ENCODE peak calls at places on chromosomes 7 and 10, in five cellular contexts. A is IMR-90, L is heart left ventricle, H is uterus, Y is stomach. G is an unnamed sample.

GRCh38 chr7:99831595-99831994 is 3.8 kb downstream of the CYP3A43 start:
- DNase-seq in A (no peak), L (no peak), H (no peak), Y (no peak), G (no peak)

GRCh38 chr10:86524225-86524982 is 2.8 kb upstream of the WAPL start:
- DNase-seq in A (no peak), L (no peak), H (no peak), Y (no peak), G (no peak)

GRCh38 chr10:126092806-126093205 is 196.4 kb downstream of the FANK1 start:
- DNase-seq in A (peak), L (no peak), H (no peak), Y (no peak), G (no peak)

GRCh38 chr10:123835575-123835974 is 56.0 kb downstream of the CPXM2 start:
- DNase-seq in A (no peak), L (no peak), H (no peak), Y (no peak), G (no peak)

GRCh38 chr10:30587522-30588031 is 42.0 kb downstream of the LYZL2 start:
- DNase-seq in A (no peak), L (peak), H (no peak), Y (peak), G (peak)

GRCh38 chr10:112852308-112852707 is 97.7 kb upstream of the TCF7L2 start:
- DNase-seq in A (no peak), L (no peak), H (no peak), Y (no peak), G (peak)

GRCh38 chr10:3142146-3142875 is 30.3 kb downstream of the PITRM1 start:
- DNase-seq in A (no peak), L (no peak), H (no peak), Y (no peak), G (no peak)

GRCh38 chr7:134710854-134711624 is 64.4 kb downstream of the BPGM start:
- DNase-seq in A (peak), L (no peak), H (no peak), Y (no peak), G (no peak)

GRCh38 chr10:17586741-17587720 is 30.1 kb downstream of the HACD1 start:
- DNase-seq in A (peak), L (no peak), H (no peak), Y (no peak), G (no peak)

GRCh38 chr10:80100116-80100515 is 21.7 kb downstream of the TMEM254 start:
- DNase-seq in A (no peak), L (no peak), H (no peak), Y (no peak), G (no peak)

GRCh38 chr10:12350167-12350872 is 973 bp downstream of the CAMK1D start:
- DNase-seq in A (peak), L (peak), H (no peak), Y (no peak), G (no peak)

GRCh38 chr7:75743455-75743859 is 4.7 kb upstream of the HIP1 start:
- DNase-seq in A (no peak), L (no peak), H (peak), Y (no peak), G (no peak)

GRCh38 chr10:49143249-49143648 is 9.4 kb upstream of the FAM170B start:
- DNase-seq in A (no peak), L (no peak), H (no peak), Y (no peak), G (no peak)

GRCh38 chr7:151794508-151795167 is 82.3 kb downstream of the PRKAG2 start:
- DNase-seq in A (peak), L (peak), H (no peak), Y (no peak), G (no peak)

GRCh38 chr10:10854715-10855114 is 163.0 kb upstream of the CELF2 start:
- DNase-seq in A (no peak), L (no peak), H (no peak), Y (no peak), G (no peak)

GRCh38 chr7:144437370-144438191 is 34.1 kb upstream of the NOBOX start:
- DNase-seq in A (peak), L (no peak), H (peak), Y (peak), G (peak)

GRCh38 chr7:99000196-99000903 is 122.0 kb downstream of the TRRAP start:
- DNase-seq in A (no peak), L (no peak), H (no peak), Y (no peak), G (no peak)

GRCh38 chr7:96658011-96658391 is 51.6 kb downstream of the SEM1 start:
- DNase-seq in A (no peak), L (no peak), H (no peak), Y (no peak), G (no peak)

GRCh38 chr10:77392851-77393250 is 244.8 kb downstream of the KCNMA1 start:
- DNase-seq in A (peak), L (no peak), H (peak), Y (no peak), G (no peak)

GRCh38 chr10:3451516-3452185 is 279.1 kb upstream of the PITRM1 start:
- DNase-seq in A (no peak), L (no peak), H (no peak), Y (no peak), G (no peak)

GRCh38 chr10:82811621-82812020 is 936.6 kb downstream of the NRG3 start:
- DNase-seq in A (no peak), L (no peak), H (no peak), Y (no peak), G (no peak)

GRCh38 chr10:104254493-104255243 is at the start of gene GSTO1:
- DNase-seq in A (peak), L (peak), H (peak), Y (peak), G (peak)

GRCh38 chr10:49518982-49519578 is 19.8 kb downstream of the ERCC6 start:
- DNase-seq in A (peak), L (no peak), H (no peak), Y (no peak), G (no peak)

GRCh38 chr10:102007802-102008201 is 48.2 kb downstream of the ARMH3 start:
- DNase-seq in A (no peak), L (no peak), H (no peak), Y (no peak), G (no peak)

GRCh38 chr10:94251098-94251497 is 111.6 kb downstream of the NOC3L start:
- DNase-seq in A (no peak), L (no peak), H (no peak), Y (no peak), G (no peak)

GRCh38 chr7:17669204-17669603 is 271.1 kb downstream of the SNX13 start:
- DNase-seq in A (no peak), L (no peak), H (no peak), Y (no peak), G (no peak)

GRCh38 chr10:15166325-15166724 is 2.2 kb downstream of the NMT2 start:
- DNase-seq in A (peak), L (no peak), H (no peak), Y (no peak), G (no peak)

GRCh38 chr7:113100091-113100723 is 13.6 kb upstream of the GPR85 start:
- DNase-seq in A (peak), L (peak), H (no peak), Y (peak), G (no peak)

GRCh38 chr10:98510412-98510995 is 63.8 kb upstream of the HPS1 start:
- DNase-seq in A (no peak), L (no peak), H (no peak), Y (no peak), G (no peak)

GRCh38 chr7:91164531-91164930 is 99.7 kb upstream of the FZD1 start:
- DNase-seq in A (no peak), L (no peak), H (no peak), Y (no peak), G (no peak)

GRCh38 chr10:71382757-71383156 is 14.0 kb upstream of the CDH23 start:
- DNase-seq in A (peak), L (no peak), H (no peak), Y (no peak), G (no peak)

GRCh38 chr7:103025341-103025740 is 49.3 kb downstream of the FBXL13 start:
- DNase-seq in A (no peak), L (no peak), H (no peak), Y (no peak), G (no peak)

GRCh38 chr7:98641646-98642489 is 24.8 kb downstream of the NPTX2 start:
- DNase-seq in A (no peak), L (no peak), H (no peak), Y (no peak), G (no peak)

GRCh38 chr7:57404967-57405421 is 45.0 kb upstream of the ZNF716 start:
- DNase-seq in A (no peak), L (no peak), H (no peak), Y (no peak), G (no peak)
- TF ChIP-seq POLR2A in A (no peak), L (no peak), H (no peak), Y (no peak), G (no peak)

DNA sequence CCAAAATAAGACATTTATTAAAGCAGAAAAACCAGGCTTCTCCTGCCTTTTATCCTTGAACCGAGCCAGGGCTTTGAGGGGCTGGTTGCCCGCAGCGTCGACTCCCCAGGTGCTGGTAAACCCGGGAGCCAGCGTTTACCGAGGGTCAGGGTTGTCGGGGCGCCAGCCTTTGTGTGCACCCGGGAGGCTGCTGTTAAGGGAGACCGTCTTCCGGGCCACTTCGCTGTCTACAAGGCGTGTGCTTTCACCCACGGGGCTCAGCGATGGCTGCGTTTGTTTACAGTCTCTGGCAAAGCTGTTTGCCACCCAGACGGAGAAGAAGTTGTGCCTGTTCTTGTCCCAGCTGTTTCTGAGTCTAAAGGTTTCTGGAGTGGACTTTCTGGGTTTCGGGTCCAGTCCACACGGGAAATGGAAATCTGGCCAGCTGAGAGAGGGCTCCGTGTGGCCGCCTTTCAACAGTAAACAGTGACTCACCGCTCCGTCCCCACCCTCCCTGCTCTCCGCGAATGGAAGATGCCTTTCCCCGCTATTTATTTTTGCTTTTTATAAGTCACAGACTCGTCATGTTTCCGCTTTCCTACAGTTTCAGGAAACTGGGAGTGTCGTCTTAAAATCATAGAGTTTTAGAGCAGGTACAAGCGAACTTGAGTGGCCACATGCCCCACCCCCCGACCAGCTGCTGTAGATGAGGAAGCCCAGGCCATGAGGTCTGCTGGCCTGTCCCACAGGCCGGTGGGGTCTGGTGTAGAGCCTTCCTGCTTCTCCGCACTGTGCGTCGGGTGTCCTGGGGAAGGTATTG is 2.2 kb downstream of the MAFK start:
- DNase-seq in A (peak), L (peak), H (peak), Y (peak), G (peak)
- TF ChIP-seq POLR2A in A (peak), L (peak), H (peak), Y (no peak), G (peak)

DNA sequence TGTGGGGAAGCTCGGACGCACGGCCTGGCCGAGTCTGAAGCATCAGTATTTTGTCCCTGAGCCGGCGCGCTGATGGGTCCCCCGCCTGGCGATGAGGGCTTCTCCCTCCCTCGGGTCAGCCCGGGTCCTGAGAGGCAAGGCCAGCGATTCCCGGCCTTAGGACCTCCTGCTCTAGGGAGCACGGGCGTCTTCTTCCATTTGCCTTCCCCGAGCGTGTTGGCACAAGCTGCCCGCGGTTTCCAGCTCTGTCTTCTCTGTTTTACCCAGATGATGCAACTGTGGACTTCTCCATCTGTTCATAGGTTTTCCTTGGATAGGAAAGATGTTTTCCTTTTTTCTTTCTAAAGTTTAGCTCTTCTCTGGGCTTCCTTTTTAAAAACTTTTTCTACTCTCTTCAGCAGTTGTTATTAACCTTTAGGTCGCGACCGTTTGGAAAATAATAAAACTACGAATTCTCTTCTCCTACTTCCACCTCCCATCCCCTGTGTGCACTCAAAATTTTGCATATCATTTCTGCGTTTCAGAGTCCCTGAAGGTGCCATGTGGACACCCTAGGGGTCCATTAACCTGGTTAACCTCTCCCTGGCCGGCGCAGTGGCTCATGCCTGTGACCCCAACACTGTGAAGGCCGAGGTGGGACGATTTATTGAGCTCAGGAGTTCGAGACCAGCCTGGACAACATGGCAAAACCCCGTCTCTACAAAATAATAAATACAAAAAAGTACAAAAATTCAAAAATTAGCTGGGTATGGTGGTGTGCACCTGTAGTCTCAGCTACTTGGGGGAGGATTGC is 1.4 kb upstream of the SLC25A28 start:
- DNase-seq in A (no peak), L (no peak), H (no peak), Y (no peak), G (no peak)
- TF ChIP-seq POLR2A in A (no peak), L (peak), H (peak), Y (no peak), G (peak)

GRCh38 chr7:87056346-87056745 is 3.1 kb downstream of the ELAPOR2 start:
- DNase-seq in A (no peak), L (no peak), H (no peak), Y (no peak), G (no peak)

GRCh38 chr7:87058739-87059524 is 522 bp downstream of the ELAPOR2 start:
- DNase-seq in A (no peak), L (peak), H (no peak), Y (peak), G (no peak)

GRCh38 chr7:87057210-87057609 is 2.2 kb downstream of the ELAPOR2 start:
- DNase-seq in A (no peak), L (no peak), H (no peak), Y (no peak), G (no peak)

GRCh38 chr7:87060288-87060537 is 759 bp upstream of the ELAPOR2 start:
- DNase-seq in A (no peak), L (no peak), H (no peak), Y (no peak), G (no peak)

GRCh38 chr7:87059525-87060287 is at the start of gene ELAPOR2:
- DNase-seq in A (peak), L (peak), H (peak), Y (peak), G (peak)
- TF ChIP-seq POLR2A in A (no peak), L (peak), H (peak), Y (no peak), G (peak)

GRCh38 chr7:74373536-74373935 is 80.2 kb upstream of the GTF2IRD1 start:
- DNase-seq in A (no peak), L (no peak), H (no peak), Y (no peak), G (no peak)

GRCh38 chr7:74372511-74373111 is 81.1 kb upstream of the GTF2IRD1 start:
- DNase-seq in A (no peak), L (no peak), H (peak), Y (no peak), G (peak)

GRCh38 chr7:74376256-74377036 is 77.3 kb upstream of the GTF2IRD1 start:
- DNase-seq in A (no peak), L (no peak), H (no peak), Y (no peak), G (no peak)

GRCh38 chr7:74372060-74372408 is 81.7 kb upstream of the GTF2IRD1 start:
- DNase-seq in A (no peak), L (peak), H (no peak), Y (no peak), G (no peak)

GRCh38 chr7:74375726-74376220 is 77.9 kb upstream of the GTF2IRD1 start:
- DNase-seq in A (no peak), L (no peak), H (no peak), Y (no peak), G (no peak)
- TF ChIP-seq POLR2A in A (no peak), L (no peak), H (no peak), Y (no peak), G (no peak)

DNA sequence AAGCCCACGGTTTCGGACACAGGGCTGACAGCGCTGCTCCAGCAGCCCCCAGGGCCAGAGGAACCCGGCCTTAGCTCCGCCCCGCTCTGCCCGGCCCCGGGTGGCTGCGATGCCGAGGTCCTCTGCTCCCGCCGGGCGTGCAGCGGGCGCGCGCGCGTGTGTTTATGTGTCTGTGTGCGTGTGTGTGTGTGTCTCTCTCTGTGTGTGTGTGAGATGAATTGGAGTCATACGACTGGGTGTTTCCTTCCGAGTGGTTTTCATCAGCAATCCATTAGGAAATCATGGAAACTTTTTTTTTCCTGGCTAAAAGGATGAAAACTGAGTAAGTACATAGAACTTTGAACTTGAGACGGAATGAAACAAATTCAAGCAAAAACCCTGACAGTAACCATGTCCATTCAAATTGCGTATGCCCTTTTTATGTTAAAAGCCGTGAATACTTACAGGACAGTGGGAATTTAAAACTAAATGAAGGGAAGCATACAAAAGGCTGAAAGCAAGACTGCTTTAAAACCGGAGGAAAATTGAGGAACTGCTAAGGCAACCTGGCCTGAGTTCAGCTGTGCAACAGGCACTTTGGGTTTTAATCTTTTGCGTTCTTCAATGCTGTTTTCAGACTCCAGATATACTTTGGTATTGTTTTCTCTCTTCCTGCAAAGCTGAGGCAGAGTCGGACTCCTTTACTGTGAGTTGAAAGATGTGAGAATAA is at the start of gene CPED1:
- DNase-seq in A (peak), L (peak), H (peak), Y (peak), G (peak)
- TF ChIP-seq POLR2A in A (no peak), L (peak), H (peak), Y (no peak), G (peak)

GRCh38 chr10:484925-485661 is 204.4 kb downstream of the DIP2C start:
- DNase-seq in A (no peak), L (no peak), H (no peak), Y (peak), G (no peak)
- TF ChIP-seq POLR2A in A (no peak), L (no peak), H (no peak), Y (no peak), G (no peak)

GRCh38 chr7:140594131-140594691 is 46.4 kb downstream of the DENND2A start:
- DNase-seq in A (no peak), L (no peak), H (no peak), Y (no peak), G (no peak)
- TF ChIP-seq POLR2A in A (no peak), L (no peak), H (no peak), Y (no peak), G (no peak)

GRCh38 chr7:44964384-44964830 is 14.4 kb downstream of the MYO1G start:
- DNase-seq in A (peak), L (no peak), H (no peak), Y (no peak), G (no peak)
- TF ChIP-seq POLR2A in A (no peak), L (no peak), H (no peak), Y (no peak), G (no peak)

DNA sequence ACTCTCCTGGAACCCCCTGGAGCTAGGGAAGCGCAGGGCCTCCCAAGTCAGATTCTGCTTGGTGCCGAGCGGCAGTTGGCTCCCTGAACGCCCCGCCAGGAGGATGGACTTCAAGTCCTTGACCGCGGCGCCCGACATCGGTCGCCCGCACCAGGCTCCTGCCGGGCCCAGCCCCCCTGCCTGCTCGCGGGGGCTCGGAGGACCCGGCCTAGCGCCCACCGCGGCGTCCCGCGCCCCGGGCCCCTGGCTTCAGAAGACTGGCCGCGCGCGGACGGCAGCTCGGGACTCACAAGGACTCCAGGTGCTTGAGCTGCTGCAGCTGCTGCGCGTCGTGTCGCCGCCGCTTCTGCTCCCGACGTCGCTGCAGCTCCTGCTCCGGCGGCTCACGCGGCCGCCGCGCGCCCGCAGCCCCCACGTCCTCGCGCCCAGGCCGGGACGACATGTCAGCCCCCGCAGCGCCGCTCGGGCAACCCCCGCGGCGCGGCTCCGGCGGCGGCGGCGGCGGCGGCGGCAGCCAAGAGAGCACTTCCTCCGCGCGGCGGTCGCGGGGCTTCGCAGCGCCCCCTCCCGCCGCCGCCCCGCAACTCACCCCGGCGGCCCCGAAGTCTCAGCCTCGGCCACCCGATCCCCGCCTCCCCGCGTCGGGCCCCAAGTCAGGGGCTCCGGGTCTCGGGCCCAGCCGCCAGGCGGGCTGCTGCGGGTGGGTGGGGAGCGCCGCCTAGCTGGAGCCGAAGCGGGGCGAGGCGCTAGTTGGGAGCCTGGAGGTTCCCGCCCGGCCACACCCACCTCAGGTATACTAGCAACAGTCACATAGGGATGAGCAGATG is at the start of gene RP9:
- DNase-seq in A (peak), L (peak), H (peak), Y (peak), G (peak)
- TF ChIP-seq POLR2A in A (no peak), L (peak), H (peak), Y (no peak), G (no peak)

G was measured in tibial nerve.